ENCODE peak calls at places on chromosome 19, in five cellular contexts. O is K562, C is A549, Y is GM23248, N is neuronal stem cell. F is an unnamed sample.

GRCh38 chr19:1469200-1469935 is 9.6 kb downstream of the C19orf25 start:
- DNase-seq in O (no peak), C (no peak), Y (peak), N (no peak), F (no peak)

GRCh38 chr19:3538258-3538929 is 580 bp upstream of the TEKTIP1 start:
- DNase-seq in O (no peak), C (no peak), Y (no peak), N (no peak), F (no peak)

GRCh38 chr19:49676690-49677231 is 310 bp upstream of the PRMT1 start:
- DNase-seq in O (peak), C (peak), Y (peak), N (peak), F (peak)

GRCh38 chr19:10712041-10712440 is 5.8 kb upstream of the DNM2 start:
- DNase-seq in O (no peak), C (no peak), Y (no peak), N (no peak), F (no peak)

GRCh38 chr19:35641515-35642151 is at the start of gene ETV2:
- DNase-seq in O (peak), C (no peak), Y (peak), N (no peak), F (no peak)

GRCh38 chr19:13794388-13794751 is 873 bp upstream of the ZSWIM4 start:
- DNase-seq in O (no peak), C (peak), Y (peak), N (no peak), F (no peak)

GRCh38 chr19:44254496-44254895 is 5.2 kb upstream of the ZNF233 start:
- DNase-seq in O (no peak), C (no peak), Y (no peak), N (no peak), F (no peak)

GRCh38 chr19:31502536-31503170 is 153.4 kb upstream of the TSHZ3 start:
- DNase-seq in O (no peak), C (no peak), Y (no peak), N (no peak), F (no peak)

GRCh38 chr19:31018951-31019350 is 330.3 kb downstream of the TSHZ3 start:
- DNase-seq in O (no peak), C (no peak), Y (no peak), N (no peak), F (no peak)

GRCh38 chr19:33467851-33468250 is 53.7 kb downstream of the PEPD start:
- DNase-seq in O (no peak), C (no peak), Y (no peak), N (no peak), F (no peak)

GRCh38 chr19:40610396-40611064 is 9.4 kb downstream of the LTBP4 start:
- DNase-seq in O (no peak), C (no peak), Y (peak), N (no peak), F (peak)

GRCh38 chr19:19600793-19601346 is 17.6 kb downstream of the PBX4 start:
- DNase-seq in O (no peak), C (no peak), Y (no peak), N (no peak), F (no peak)

GRCh38 chr19:47704024-47704423 is 9.2 kb upstream of the EHD2 start:
- DNase-seq in O (no peak), C (no peak), Y (no peak), N (no peak), F (no peak)

GRCh38 chr19:13428352-13428751 is 77.9 kb downstream of the CACNA1A start:
- DNase-seq in O (peak), C (no peak), Y (peak), N (no peak), F (peak)

GRCh38 chr19:33673996-33674395 is 52.2 kb downstream of the CHST8 start:
- DNase-seq in O (no peak), C (no peak), Y (no peak), N (no peak), F (no peak)

GRCh38 chr19:40084948-40085347 is 5.8 kb downstream of the ZNF780A start:
- DNase-seq in O (no peak), C (no peak), Y (no peak), N (no peak), F (no peak)

GRCh38 chr19:35596366-35596999 is 10.5 kb downstream of the PMIS2 start:
- DNase-seq in O (peak), C (peak), Y (no peak), N (no peak), F (peak)

GRCh38 chr19:51726049-51726448 is 2.3 kb upstream of the HAS1 start:
- DNase-seq in O (peak), C (no peak), Y (peak), N (no peak), F (no peak)

GRCh38 chr19:38384209-38385027 is 3.4 kb downstream of the GGN start:
- DNase-seq in O (peak), C (peak), Y (peak), N (no peak), F (no peak)

GRCh38 chr19:19461671-19462622 is 53.4 kb downstream of the TSSK6 start:
- DNase-seq in O (peak), C (no peak), Y (no peak), N (peak), F (no peak)

GRCh38 chr19:43774103-43774939 is 6.5 kb downstream of the KCNN4 start:
- DNase-seq in O (peak), C (no peak), Y (peak), N (peak), F (no peak)

GRCh38 chr19:952680-953500 is 27.1 kb downstream of the ARID3A start:
- DNase-seq in O (peak), C (no peak), Y (no peak), N (no peak), F (no peak)

GRCh38 chr19:1261512-1261862 is 7.6 kb upstream of the CIRBP start:
- DNase-seq in O (no peak), C (peak), Y (peak), N (no peak), F (no peak)

GRCh38 chr19:32178841-32179410 is 166.5 kb upstream of the ZNF507 start:
- DNase-seq in O (no peak), C (no peak), Y (no peak), N (no peak), F (no peak)

GRCh38 chr19:37997911-37998344 is 90.9 kb downstream of the SIPA1L3 start:
- DNase-seq in O (no peak), C (peak), Y (peak), N (no peak), F (no peak)

GRCh38 chr19:14582894-14583340 is at the start of gene CLEC17A:
- DNase-seq in O (no peak), C (no peak), Y (no peak), N (no peak), F (no peak)

GRCh38 chr19:51687791-51688664 is 5.1 kb upstream of the SPACA6 start:
- DNase-seq in O (peak), C (peak), Y (peak), N (no peak), F (no peak)

GRCh38 chr19:2613507-2614295 is 88.8 kb downstream of the GNG7 start:
- DNase-seq in O (peak), C (peak), Y (peak), N (no peak), F (peak)

GRCh38 chr19:28971011-28971410 is 241.9 kb downstream of the UQCRFS1 start:
- DNase-seq in O (no peak), C (no peak), Y (peak), N (no peak), F (no peak)

GRCh38 chr19:1264801-1265610 is 4.1 kb upstream of the CIRBP start:
- DNase-seq in O (no peak), C (peak), Y (peak), N (no peak), F (no peak)

GRCh38 chr19:10624585-10624984 is 768 bp upstream of the SLC44A2 start:
- DNase-seq in O (no peak), C (no peak), Y (no peak), N (no peak), F (no peak)

GRCh38 chr19:47161876-47162489 is 31.3 kb downstream of the SAE1 start:
- DNase-seq in O (no peak), C (no peak), Y (peak), N (no peak), F (no peak)

GRCh38 chr19:51572415-51572814 is 1.3 kb downstream of the ZNF175 start:
- DNase-seq in O (peak), C (no peak), Y (peak), N (no peak), F (no peak)

GRCh38 chr19:44951179-44952159 is 3.7 kb upstream of the CLPTM1 start:
- DNase-seq in O (peak), C (peak), Y (peak), N (peak), F (peak)

GRCh38 chr19:35458192-35458591 is 10.1 kb downstream of the FFAR2 start:
- DNase-seq in O (no peak), C (no peak), Y (no peak), N (no peak), F (no peak)

GRCh38 chr19:33684550-33685303 is 63.0 kb downstream of the CHST8 start:
- DNase-seq in O (no peak), C (no peak), Y (no peak), N (no peak), F (no peak)

GRCh38 chr19:49987159-49987698 is 26.3 kb upstream of the SIGLEC11 start:
- DNase-seq in O (peak), C (peak), Y (peak), N (peak), F (peak)

GRCh38 chr19:18049390-18049789 is 37.3 kb downstream of the IL12RB1 start:
- DNase-seq in O (no peak), C (no peak), Y (peak), N (no peak), F (no peak)

GRCh38 chr19:44345969-44346368 is 10.5 kb downstream of the ZNF112 start:
- DNase-seq in O (no peak), C (no peak), Y (no peak), N (no peak), F (no peak)

GRCh38 chr19:45972944-45973525 is 630 bp downstream of the NOVA2 start:
- DNase-seq in O (peak), C (no peak), Y (no peak), N (no peak), F (no peak)
- H3K4me2 ChIP-seq in O (no peak), C (peak), Y (no peak), N (peak), F (no peak)

DNA sequence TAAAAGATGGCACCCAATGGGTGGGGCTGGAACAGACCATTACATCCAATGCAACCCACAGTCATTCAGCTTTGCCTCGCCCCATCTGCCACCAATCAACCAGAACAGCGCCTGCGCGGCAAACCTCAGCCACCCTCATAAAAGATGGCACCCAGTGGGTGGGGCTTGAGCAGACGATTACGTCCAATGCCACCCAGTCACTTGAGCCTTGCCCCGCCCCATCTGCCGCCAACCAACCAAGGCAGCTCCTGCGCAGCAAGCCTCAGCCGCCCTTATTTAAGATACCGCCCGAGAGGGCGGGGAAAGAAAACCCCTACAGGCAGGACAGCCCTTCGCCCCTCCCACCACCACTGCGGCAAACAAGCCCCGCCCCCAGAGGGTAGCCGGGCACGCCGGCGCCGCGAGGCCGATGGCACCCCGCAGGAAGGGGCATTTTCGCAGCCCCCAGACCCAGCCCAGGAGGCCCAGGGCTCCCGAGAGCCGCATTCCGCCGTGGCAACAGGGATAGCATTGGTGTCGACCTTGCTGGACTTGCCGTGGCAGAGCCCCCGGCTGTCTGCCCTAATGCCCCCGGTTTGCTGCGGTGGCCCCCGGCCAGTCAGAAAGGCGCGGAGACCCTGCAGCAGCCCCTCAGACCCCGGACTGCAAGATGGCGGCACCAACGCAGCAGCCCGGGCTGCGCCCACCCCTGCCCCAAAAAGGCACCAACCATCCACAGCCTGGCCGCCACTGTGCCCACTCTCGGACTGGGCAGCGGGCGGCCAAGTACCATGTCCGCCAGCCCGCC is 668 bp downstream of the PEG3 start:
- DNase-seq in O (no peak), C (no peak), Y (no peak), N (peak), F (no peak)
- H3K4me2 ChIP-seq in O (no peak), C (no peak), Y (peak), N (peak), F (no peak)

GRCh38 chr19:54389556-54389955 is 24.8 kb upstream of the LAIR1 start:
- DNase-seq in O (no peak), C (no peak), Y (no peak), N (no peak), F (peak)
- H3K4me2 ChIP-seq in O (no peak), C (no peak), Y (no peak), N (no peak), F (peak)

DNA sequence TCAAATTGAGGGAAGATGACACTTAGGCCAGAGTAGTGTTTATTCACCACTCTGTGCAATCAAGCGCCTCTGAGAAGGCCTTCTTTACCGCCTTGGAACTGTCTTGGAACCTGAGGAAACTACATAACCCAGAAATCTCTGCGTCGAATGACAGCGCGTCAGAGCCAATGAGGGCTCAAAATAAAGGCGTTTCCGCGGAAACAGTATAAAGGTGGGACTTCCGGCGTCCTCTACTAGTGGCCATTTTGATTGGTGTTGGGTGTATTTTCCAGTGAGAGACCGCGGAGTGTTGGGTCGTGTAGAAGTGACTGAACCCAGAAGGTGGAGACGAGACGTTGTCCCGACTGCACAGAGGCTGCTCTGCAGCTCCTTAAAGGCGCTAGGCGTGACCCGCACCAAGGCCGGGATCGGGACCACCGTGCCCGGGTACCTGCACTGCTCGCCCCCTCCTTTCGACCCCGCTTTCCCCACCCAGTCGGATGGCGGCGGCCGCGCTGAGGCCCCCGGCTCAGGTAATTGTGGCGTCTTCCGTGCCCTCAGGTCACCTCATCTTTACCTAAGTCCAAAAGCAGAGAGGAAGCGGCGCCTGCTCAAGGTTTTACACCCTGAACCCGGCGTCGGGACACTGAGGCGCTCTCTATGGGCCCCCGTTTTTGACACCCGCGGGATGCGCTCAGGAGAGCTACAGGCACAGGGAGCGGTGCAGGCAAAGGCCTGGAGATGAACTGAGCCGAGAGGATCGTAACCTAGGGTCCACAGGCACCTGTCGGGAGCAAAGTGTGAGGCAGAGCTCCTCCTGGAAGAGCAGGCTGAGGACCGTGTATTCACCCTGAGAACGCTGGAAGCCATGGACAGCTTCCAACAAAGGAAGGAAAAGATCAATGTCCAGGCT is at the start of gene ZNF776:
- DNase-seq in O (peak), C (peak), Y (peak), N (peak), F (peak)
- H3K4me2 ChIP-seq in O (peak), C (peak), Y (peak), N (peak), F (peak)

DNA sequence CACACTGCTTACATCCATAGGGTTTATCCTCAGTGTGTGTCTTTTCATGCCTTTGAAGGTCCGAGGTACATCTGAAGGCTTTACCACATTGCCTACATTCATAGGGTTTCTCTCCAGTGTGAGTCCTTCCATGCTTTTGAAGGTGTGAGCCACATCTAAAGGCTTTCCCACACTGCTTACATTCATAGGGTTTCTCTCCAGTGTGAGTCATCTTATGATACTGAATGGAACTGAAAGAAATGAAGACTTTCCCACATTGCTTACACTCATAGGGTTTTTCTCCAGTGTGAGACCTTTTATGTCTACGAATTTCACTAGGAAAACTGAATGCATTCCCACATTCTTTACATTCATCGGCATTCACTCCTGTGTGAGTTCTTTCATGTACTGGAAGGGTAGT is 7.1 kb downstream of the ZNF20 start:
- DNase-seq in O (no peak), C (no peak), Y (peak), N (no peak), F (no peak)
- H3K4me2 ChIP-seq in O (no peak), C (no peak), Y (no peak), N (no peak), F (no peak)

F was measured in DND-41.